ENCODE peak calls at places on chromosomes 3 and 15, in six cellular contexts. Q is stimulated activated CD8-positive, alpha-beta memory T cell treated with anti-CD3 and anti-CD28 coated beads, Interleukin-15, amount 100 ng/mL, for 24 hours; T is Panc1; H is mesenchymal stem cell; Z is fibroblast of lung; Y is EL. W is an unnamed sample.

GRCh38 chr3:29441020-29441324 is 160.1 kb downstream of the RBMS3 start:
- DNase-seq in H (no peak), T (no peak), Z (no peak), Q (no peak), Y (no peak), W (no peak)

GRCh38 chr3:117820900-117821299 is 1111.3 kb downstream of the TUSC7 start:
- DNase-seq in Y (peak; percentile 29), T (no peak), Q (no peak), H (no peak), Z (peak; percentile 33), W (no peak)

GRCh38 chr3:15520804-15521572 is 518 bp downstream of the COLQ start:
- DNase-seq in Q (no peak), T (no peak), Z (no peak), H (no peak), Y (no peak), W (no peak)

GRCh38 chr15:25184356-25185155 is 229.8 kb downstream of the SNRPN start:
- DNase-seq in Z (no peak), Q (no peak), T (no peak), H (no peak), Y (no peak), W (no peak)

GRCh38 chr15:38885001-38885400 is 320.4 kb upstream of the RASGRP1 start:
- DNase-seq in T (no peak), H (peak; percentile 55), Y (peak; percentile 58), Q (no peak), Z (no peak), W (no peak)

GRCh38 chr15:74264081-74264501 is 28.0 kb downstream of the CCDC33 start:
- DNase-seq in T (no peak), Z (no peak), H (no peak), Y (no peak), Q (no peak), W (no peak)

GRCh38 chr15:90496791-90497190 is 32.9 kb upstream of the CRTC3 start:
- DNase-seq in Y (no peak), T (no peak), Q (no peak), Z (no peak), H (peak; percentile 50), W (no peak)

GRCh38 chr15:82901114-82901805 is 51.3 kb downstream of the HOMER2 start:
- DNase-seq in T (no peak), Y (no peak), Q (no peak), H (no peak), Z (no peak), W (no peak)

GRCh38 chr15:67109141-67110034 is 44.0 kb downstream of the SMAD3 start:
- DNase-seq in Y (peak; percentile 98), Z (peak; percentile 99), Q (no peak), H (peak; percentile 99), T (no peak), W (peak; percentile 76)

GRCh38 chr3:108862865-108863798 is 40.5 kb downstream of the TRAT1 start:
- DNase-seq in Z (peak; percentile 77), Y (peak; percentile 60), T (no peak), H (peak; percentile 60), Q (no peak), W (peak; percentile 40)

GRCh38 chr3:124137264-124137663 is 145.3 kb upstream of the ROPN1 start:
- DNase-seq in Z (no peak), Y (no peak), T (no peak), Q (no peak), H (no peak), W (no peak)

GRCh38 chr3:31880020-31880419 is 101.0 kb downstream of the OSBPL10 start:
- DNase-seq in Y (no peak), Z (peak; percentile 49), H (no peak), Q (no peak), T (no peak), W (peak; percentile 27)

GRCh38 chr3:8739757-8740508 is 6.3 kb downstream of the CAV3 start:
- DNase-seq in Z (peak; percentile 9), T (peak; percentile 72), Q (no peak), H (peak; percentile 49), Y (peak; percentile 91), W (peak; percentile 26)

GRCh38 chr3:72830452-72831217 is 17.6 kb downstream of the SHQ1 start:
- DNase-seq in H (no peak), T (no peak), Q (no peak), Y (peak; percentile 38), Z (peak; percentile 56), W (no peak)

GRCh38 chr3:146640955-146641867 is 36.1 kb upstream of the PLSCR5 start:
- DNase-seq in Y (peak; percentile 59), T (no peak), Z (peak; percentile 66), H (peak; percentile 65), Q (no peak), W (peak; percentile 38)

GRCh38 chr15:51253385-51253784 is 85.0 kb downstream of the CYP19A1 start:
- DNase-seq in T (no peak), Q (no peak), H (no peak), Y (no peak), Z (no peak), W (no peak)

GRCh38 chr3:100910986-100911385 is 82.2 kb downstream of the ABI3BP start:
- DNase-seq in H (no peak), Q (no peak), Y (no peak), Z (no peak), T (no peak), W (no peak)

GRCh38 chr15:31269961-31270575 is 56.6 kb upstream of the KLF13 start:
- DNase-seq in H (no peak), Q (no peak), Y (no peak), Z (no peak), T (no peak), W (no peak)

GRCh38 chr3:23422511-23422851 is 219.4 kb downstream of the UBE2E2 start:
- DNase-seq in T (no peak), Z (no peak), Q (no peak), H (no peak), Y (no peak), W (no peak)

GRCh38 chr3:127639173-127640030 is 10.4 kb downstream of the PODXL2 start:
- DNase-seq in Q (no peak), Z (no peak), T (no peak), H (peak; percentile 29), Y (peak; percentile 83), W (no peak)

GRCh38 chr3:13861461-13861860 is 18.4 kb downstream of the WNT7A start:
- DNase-seq in Z (no peak), Q (no peak), Y (no peak), T (no peak), H (no peak), W (no peak)

GRCh38 chr3:139491966-139492365 is 15.7 kb upstream of the RBP2 start:
- DNase-seq in Z (no peak), T (no peak), H (no peak), Y (no peak), Q (no peak), W (no peak)

GRCh38 chr3:80283783-80284182 is 516.0 kb upstream of the ROBO1 start:
- DNase-seq in Y (no peak), H (no peak), Z (no peak), T (no peak), Q (no peak), W (no peak)

GRCh38 chr3:31275038-31275562 is 257.6 kb upstream of the STT3B start:
- DNase-seq in Z (peak; percentile 63), H (peak; percentile 68), Y (peak; percentile 72), Q (no peak), T (no peak), W (peak; percentile 0)

GRCh38 chr15:67164811-67165652 is 89.4 kb downstream of the AAGAB start:
- DNase-seq in Y (no peak), H (no peak), T (no peak), Q (no peak), Z (peak; percentile 74), W (no peak)

GRCh38 chr3:158679547-158680000 is 7.1 kb upstream of the LXN start:
- DNase-seq in Z (no peak), Q (no peak), T (no peak), Y (peak; percentile 39), H (peak; percentile 41), W (no peak)

GRCh38 chr3:43243590-43244587 is 42.5 kb upstream of the SNRK start:
- DNase-seq in H (no peak), Q (no peak), Y (peak; percentile 51), Z (no peak), T (no peak), W (no peak)